ENCODE peak calls at places on chromosomes 11 and 22, in seven cellular contexts. J is GM12878, B is HCT116, E is H1, V is HepG2, X is SK-N-SH, S is K562. O is an unnamed sample.
A peak's percentile ranks its signal among the peaks of the same experiment; 100 is the strongest.

GRCh38 chr11:38182126-38182907 is 1584.3 kb upstream of the RAG2 start:
- DNase-seq in J (no peak), B (no peak), E (no peak), V (peak; percentile 30), X (no peak), S (no peak), O (no peak)

GRCh38 chr22:45233827-45234226 is 6.9 kb downstream of the KIAA0930 start:
- DNase-seq in J (no peak), B (no peak), E (no peak), V (no peak), X (no peak), S (no peak), O (no peak)

GRCh38 chr11:102573851-102574250 is 43.3 kb upstream of the MMP7 start:
- DNase-seq in J (no peak), B (no peak), E (no peak), V (no peak), X (no peak), S (no peak), O (no peak)

GRCh38 chr11:64745219-64745522 is 1.2 kb upstream of the RASGRP2 start:
- DNase-seq in J (no peak), B (no peak), E (peak; percentile 77), V (no peak), X (peak; percentile 81), S (no peak), O (no peak)

GRCh38 chr11:133331031-133331430 is 201.3 kb downstream of the OPCML start:
- DNase-seq in J (no peak), B (no peak), E (no peak), V (no peak), X (no peak), S (no peak), O (no peak)

GRCh38 chr11:118634435-118635236 is 27.2 kb downstream of the PHLDB1 start:
- DNase-seq in J (no peak), B (no peak), E (peak; percentile 89), V (peak; percentile 41), X (peak; percentile 69), S (peak; percentile 92), O (peak; percentile 75)

GRCh38 chr11:127238321-127238720 is 237.8 kb upstream of the KIRREL3 start:
- DNase-seq in J (no peak), B (no peak), E (no peak), V (no peak), X (no peak), S (no peak), O (no peak)

GRCh38 chr22:25488244-25489020 is 76.0 kb upstream of the GRK3 start:
- DNase-seq in J (peak; percentile 26), B (peak; percentile 79), E (no peak), V (peak; percentile 52), X (peak; percentile 25), S (no peak), O (no peak)

GRCh38 chr11:127000291-127000968 is at the start of gene KIRREL3:
- DNase-seq in J (no peak), B (no peak), E (peak; percentile 54), V (no peak), X (peak; percentile 65), S (no peak), O (peak; percentile 60)

GRCh38 chr11:86202013-86202336 is 42.6 kb upstream of the EED start:
- DNase-seq in J (no peak), B (no peak), E (no peak), V (no peak), X (no peak), S (no peak), O (no peak)

GRCh38 chr22:44753189-44754042 is 1.0 kb downstream of the ARHGAP8 start:
- DNase-seq in J (no peak), B (no peak), E (no peak), V (no peak), X (no peak), S (no peak), O (peak; percentile 82)

GRCh38 chr22:46969491-46969890 is 207.0 kb downstream of the TBC1D22A start:
- DNase-seq in J (peak; percentile 69), B (no peak), E (no peak), V (no peak), X (no peak), S (no peak), O (no peak)

GRCh38 chr22:28917747-28918543 is 34.6 kb downstream of the ZNRF3 start:
- DNase-seq in J (no peak), B (peak; percentile 74), E (no peak), V (peak; percentile 86), X (peak; percentile 48), S (no peak), O (no peak)

GRCh38 chr11:97461934-97462333 is 1072.1 kb downstream of the JRKL start:
- DNase-seq in J (no peak), B (no peak), E (no peak), V (no peak), X (no peak), S (no peak), O (no peak)

GRCh38 chr22:47655930-47656329 is 893.5 kb downstream of the TBC1D22A start:
- DNase-seq in J (no peak), B (no peak), E (no peak), V (no peak), X (no peak), S (no peak), O (no peak)

GRCh38 chr11:61516191-61516590 is 7.6 kb downstream of the LRRC10B start:
- DNase-seq in J (no peak), B (no peak), E (peak; percentile 82), V (no peak), X (no peak), S (peak; percentile 37), O (no peak)

GRCh38 chr11:59475176-59475575 is 2.1 kb downstream of the OR4D10 start:
- DNase-seq in J (no peak), B (no peak), E (no peak), V (no peak), X (no peak), S (no peak), O (no peak)

GRCh38 chr11:47002366-47002765 is 65.8 kb downstream of the CSTPP1 start:
- DNase-seq in J (no peak), B (no peak), E (no peak), V (no peak), X (no peak), S (no peak), O (no peak)

GRCh38 chr11:101429708-101430107 is 154.1 kb downstream of the TRPC6 start:
- DNase-seq in J (no peak), B (no peak), E (no peak), V (peak; percentile 12), X (no peak), S (no peak), O (peak; percentile 42)

GRCh38 chr22:22941831-22942510 is 54.4 kb downstream of the IGLL5 start:
- DNase-seq in J (no peak), B (no peak), E (peak; percentile 34), V (no peak), X (no peak), S (no peak), O (no peak)

GRCh38 chr11:72239849-72240460 is 4.0 kb downstream of the PHOX2A start:
- DNase-seq in J (no peak), B (no peak), E (peak; percentile 73), V (no peak), X (no peak), S (no peak), O (no peak)

GRCh38 chr11:3914807-3915206 is 59.3 kb downstream of the STIM1 start:
- DNase-seq in J (no peak), B (no peak), E (no peak), V (no peak), X (no peak), S (no peak), O (no peak)

GRCh38 chr11:72001255-72001654 is 2.5 kb downstream of the IL18BP start:
- DNase-seq in J (no peak), B (no peak), E (no peak), V (no peak), X (no peak), S (no peak), O (no peak)

GRCh38 chr11:23729088-23729487 is 767.8 kb upstream of the LUZP2 start:
- DNase-seq in J (no peak), B (no peak), E (no peak), V (no peak), X (no peak), S (no peak), O (no peak)

GRCh38 chr11:104054911-104055529 is 18.6 kb downstream of the DDI1 start:
- DNase-seq in J (no peak), B (no peak), E (no peak), V (no peak), X (no peak), S (no peak), O (no peak)

GRCh38 chr22:44026630-44027511 is 2.8 kb downstream of the PARVB start:
- DNase-seq in J (peak; percentile 89), B (no peak), E (no peak), V (no peak), X (no peak), S (peak; percentile 62), O (no peak)

GRCh38 chr11:130313383-130314183 is 1.1 kb downstream of the ZBTB44 start:
- DNase-seq in J (no peak), B (no peak), E (no peak), V (no peak), X (no peak), S (no peak), O (no peak)

GRCh38 chr22:39661842-39662676 is 91.5 kb downstream of the CACNA1I start:
- DNase-seq in J (no peak), B (no peak), E (peak; percentile 98), V (no peak), X (no peak), S (peak; percentile 82), O (peak; percentile 55)
- TF ChIP-seq JUND in J (no peak), B (no peak), E (no peak), V (no peak), X (no peak), S (no peak), O (no peak)

GRCh38 chr11:92306966-92307504 is 82.4 kb downstream of the FAT3 start:
- DNase-seq in J (no peak), B (no peak), E (no peak), V (no peak), X (no peak), S (no peak), O (no peak)
- TF ChIP-seq JUND in J (no peak), B (no peak), E (no peak), V (no peak), X (no peak), S (no peak), O (no peak)

GRCh38 chr11:112871909-112872511 is 89.2 kb upstream of the NCAM1 start:
- DNase-seq in J (no peak), B (no peak), E (no peak), V (no peak), X (no peak), S (no peak), O (no peak)
- TF ChIP-seq JUND in J (no peak), B (no peak), E (no peak), V (no peak), X (no peak), S (no peak), O (no peak)

DNA sequence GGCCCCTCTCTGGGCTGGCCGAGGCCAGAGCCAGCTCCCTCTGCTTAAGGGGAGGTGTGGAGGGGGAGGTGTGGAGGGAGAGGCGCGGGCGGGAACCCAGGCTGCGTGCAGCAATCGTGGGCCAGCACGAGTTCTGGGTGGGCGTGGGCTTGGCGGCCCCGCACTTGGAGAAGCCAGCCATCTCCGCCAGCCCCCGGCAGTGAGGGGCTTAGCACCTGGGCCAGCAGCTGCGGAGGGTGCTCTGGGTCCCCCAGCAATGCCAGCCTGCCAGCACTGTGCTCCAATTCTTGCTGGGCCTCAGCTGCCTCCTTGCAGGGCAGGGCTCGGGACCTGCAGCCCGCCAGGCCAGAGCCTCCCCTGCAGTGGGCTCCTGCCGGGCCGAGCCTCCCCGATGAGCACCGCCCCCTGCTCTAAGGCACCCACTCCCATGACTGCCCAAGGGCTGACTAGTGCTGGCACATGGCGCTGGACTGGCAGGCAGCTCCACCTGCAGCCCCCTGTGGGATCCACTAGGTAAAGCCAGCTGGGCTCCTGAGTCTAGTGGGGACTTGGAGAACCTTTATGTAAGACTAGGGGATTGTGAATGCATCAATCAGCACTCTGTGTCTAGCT is 96.7 kb upstream of the OR9G4 start:
- DNase-seq in J (no peak), B (no peak), E (no peak), V (no peak), X (no peak), S (no peak), O (no peak)
- TF ChIP-seq JUND in J (no peak), B (no peak), E (no peak), V (no peak), X (no peak), S (no peak), O (no peak)

O was measured in T47D.